ENCODE peak calls at places on chromosomes 4 and X, in nine cellular contexts. W is HT-29; O is GDM1; M is activated naive CD4-positive, alpha-beta T cell treated with anti-CD3 and anti-CD28 coated beads for 36 hours; E is amniotic stem cell; F is mucosa of gallbladder; X is BE2C; L is AG09309; B is naive thymus-derived CD8-positive, alpha-beta T cell. R is an unnamed sample.

GRCh38 chrX:33204889-33205288 is 6.5 kb downstream of the DMD start:
- DNase-seq in M (no peak), F (no peak), E (no peak), W (no peak), O (no peak), X (no peak), B (no peak), L (no peak), R (no peak)

GRCh38 chr4:140426610-140427103 is 791 bp downstream of the CLGN start:
- DNase-seq in O (no peak), B (no peak), M (peak; percentile 5), E (no peak), W (no peak), X (peak; percentile 52), L (no peak), F (no peak), R (peak; percentile 15)

GRCh38 chr4:152304220-152304619 is 231.7 kb downstream of the FBXW7 start:
- DNase-seq in B (no peak), O (no peak), M (no peak), E (no peak), F (no peak), X (no peak), W (no peak), L (no peak), R (no peak)

GRCh38 chr4:3411676-3412075 is 30.1 kb upstream of the HGFAC start:
- DNase-seq in L (no peak), O (no peak), E (no peak), X (no peak), W (no peak), B (peak; percentile 6), F (no peak), M (no peak), R (no peak)

GRCh38 chrX:102976793-102977495 is 39.9 kb downstream of the RAB40AL start:
- DNase-seq in L (peak; percentile 84), B (no peak), M (no peak), X (no peak), E (peak; percentile 4), W (no peak), O (no peak), F (no peak), R (no peak)

GRCh38 chrX:16612257-16612987 is 37.5 kb upstream of the S100G start:
- DNase-seq in X (no peak), E (no peak), L (no peak), W (no peak), B (no peak), F (no peak), O (no peak), M (no peak), R (no peak)

GRCh38 chrX:17242470-17242869 is 132.5 kb upstream of the NHS start:
- DNase-seq in O (no peak), L (peak; percentile 10), E (no peak), W (peak; percentile 91), B (no peak), M (peak; percentile 59), F (peak; percentile 54), X (peak; percentile 34), R (no peak)

GRCh38 chr4:179605196-179605595 is 2163.0 kb upstream of the AGA start:
- DNase-seq in F (no peak), M (no peak), L (no peak), W (no peak), B (no peak), X (no peak), O (no peak), E (no peak), R (no peak)

GRCh38 chrX:131703646-131704045 is 159.8 kb downstream of the OR13H1 start:
- DNase-seq in M (no peak), W (no peak), O (no peak), L (no peak), X (no peak), F (no peak), E (no peak), B (no peak), R (no peak)

GRCh38 chr4:176579233-176579632 is 213.5 kb downstream of the VEGFC start:
- DNase-seq in L (no peak), M (no peak), E (no peak), O (no peak), X (no peak), F (no peak), W (no peak), B (no peak), R (no peak)

GRCh38 chrX:83771664-83772063 is 89.3 kb upstream of the CYLC1 start:
- DNase-seq in X (no peak), M (no peak), F (no peak), O (peak; percentile 9), L (no peak), E (no peak), W (peak; percentile 18), B (no peak), R (no peak)

GRCh38 chr4:52870225-52870624 is 8.1 kb downstream of the RASL11B start:
- DNase-seq in X (peak; percentile 35), L (no peak), M (no peak), B (no peak), F (no peak), W (no peak), O (no peak), E (no peak), R (no peak)

GRCh38 chr4:30385650-30386049 is 334.5 kb upstream of the PCDH7 start:
- DNase-seq in X (no peak), F (no peak), O (no peak), W (no peak), L (no peak), B (no peak), M (no peak), E (no peak), R (no peak)

GRCh38 chr4:151426513-151426912 is 17.5 kb downstream of the FHIP1A start:
- DNase-seq in W (no peak), O (no peak), E (no peak), B (no peak), X (no peak), M (no peak), F (no peak), L (no peak), R (no peak)

GRCh38 chrX:137236837-137237236 is 203.0 kb upstream of the GPR101 start:
- DNase-seq in W (no peak), L (no peak), F (no peak), O (no peak), B (no peak), E (no peak), M (no peak), X (no peak), R (no peak)

GRCh38 chr4:31422006-31422405 is 701.8 kb downstream of the PCDH7 start:
- DNase-seq in O (no peak), X (no peak), M (no peak), B (no peak), W (no peak), L (no peak), F (no peak), E (no peak), R (no peak)

GRCh38 chr4:104099141-104099540 is 379.4 kb upstream of the TACR3 start:
- DNase-seq in F (no peak), L (no peak), X (no peak), M (no peak), W (no peak), B (no peak), E (no peak), O (no peak), R (no peak)

GRCh38 chrX:67523002-67523711 is 20.7 kb upstream of the AR start:
- DNase-seq in X (no peak), F (no peak), O (no peak), L (no peak), B (no peak), M (no peak), E (no peak), W (no peak), R (no peak)

GRCh38 chr4:932713-933070 is 432 bp downstream of the TMEM175 start:
- DNase-seq in W (peak; percentile 28), X (no peak), F (no peak), L (no peak), B (no peak), M (no peak), E (no peak), O (no peak), R (no peak)

GRCh38 chr4:3047464-3048286 is 26.7 kb downstream of the HTT-AS start:
- DNase-seq in F (peak; percentile 76), B (peak; percentile 82), O (peak; percentile 46), E (no peak), M (peak; percentile 91), W (peak; percentile 89), L (no peak), X (peak; percentile 80), R (no peak)

GRCh38 chr4:39025552-39026085 is 6.6 kb downstream of the TMEM156 start:
- DNase-seq in X (no peak), L (no peak), F (no peak), W (no peak), O (peak; percentile 14), B (no peak), M (no peak), E (no peak), R (no peak)

GRCh38 chrX:40809210-40809609 is 73.9 kb upstream of the MED14 start:
- DNase-seq in F (no peak), M (no peak), X (no peak), W (no peak), B (no peak), E (no peak), O (no peak), L (no peak), R (no peak)

GRCh38 chrX:136879001-136879667 is 1.4 kb downstream of the RBMX start:
- DNase-seq in O (no peak), B (no peak), M (no peak), F (no peak), W (no peak), X (no peak), E (no peak), L (no peak), R (no peak)

GRCh38 chr4:71231073-71231752 is 107.6 kb upstream of the SLC4A4 start:
- DNase-seq in E (peak; percentile 33), B (no peak), L (peak; percentile 65), O (no peak), M (no peak), W (no peak), F (peak; percentile 82), X (peak; percentile 28), R (no peak)

GRCh38 chr4:48902266-48902665 is 4.3 kb downstream of the OCIAD2 start:
- DNase-seq in X (no peak), E (no peak), W (no peak), O (no peak), M (no peak), F (no peak), B (no peak), L (no peak), R (no peak)

GRCh38 chr4:114082348-114082747 is 102.9 kb upstream of the ARSJ start:
- DNase-seq in E (no peak), B (no peak), X (no peak), W (no peak), F (no peak), O (no peak), L (no peak), M (no peak), R (no peak)

GRCh38 chrX:77820328-77820727 is 34.3 kb upstream of the ATRX start:
- DNase-seq in M (no peak), O (no peak), F (no peak), X (no peak), L (no peak), W (no peak), B (no peak), E (no peak), R (no peak)

GRCh38 chrX:1106478-1107210 is 105.8 kb downstream of the CRLF2 start:
- DNase-seq in X (no peak), L (no peak), M (no peak), B (no peak), F (no peak), O (no peak), E (no peak), W (no peak), R (no peak)

GRCh38 chr4:75432683-75433082 is 81.5 kb downstream of the RCHY1 start:
- DNase-seq in X (peak; percentile 22), W (peak; percentile 41), M (peak; percentile 5), L (no peak), B (no peak), F (no peak), E (no peak), O (no peak), R (no peak)

GRCh38 chr4:136699905-136700304 is 832.4 kb downstream of the PCDH18 start:
- DNase-seq in L (no peak), O (no peak), W (no peak), F (no peak), E (no peak), B (no peak), M (no peak), X (no peak), R (no peak)

GRCh38 chr4:14225683-14226207 is 598.2 kb upstream of the BOD1L1 start:
- DNase-seq in M (no peak), E (no peak), W (peak; percentile 6), B (no peak), X (no peak), L (no peak), O (no peak), F (no peak), R (no peak)